ENCODE peak calls at places on chromosome 20, in ten cellular contexts. Z is dorsolateral prefrontal cortex; M is CD4-positive, alpha-beta T cell; A is AG04450; U is OCI-LY7; V is lower lobe of right lung; O is HCT116; D is right cardiac atrium; R is prostate gland; K is stomach. S is an unnamed sample.

GRCh38 chr20:18734525-18735189 is 78.9 kb upstream of the SCP2D1 start:
- DNase-seq in V (no peak), K (no peak), O (no peak), Z (no peak), R (no peak), A (no peak), D (no peak), M (no peak), U (no peak), S (no peak)

GRCh38 chr20:953742-954141 is 37.6 kb upstream of the ANGPT4 start:
- DNase-seq in V (no peak), M (no peak), D (no peak), Z (no peak), R (no peak), A (no peak), U (no peak), O (peak), K (no peak), S (no peak)

GRCh38 chr20:31842471-31843157 is 2.8 kb downstream of the FOXS1 start:
- DNase-seq in R (no peak), M (no peak), U (no peak), O (no peak), Z (no peak), A (no peak), D (peak), V (no peak), K (no peak), S (no peak)

GRCh38 chr20:47117789-47118188 is 223.1 kb downstream of the EYA2 start:
- DNase-seq in O (no peak), Z (no peak), K (peak), U (no peak), D (no peak), A (peak), M (no peak), R (peak), V (no peak), S (no peak)

GRCh38 chr20:45359069-45359405 is 3.9 kb upstream of the SYS1 start:
- DNase-seq in K (peak), V (peak), U (no peak), Z (no peak), O (no peak), A (no peak), D (no peak), R (no peak), M (no peak), S (no peak)

GRCh38 chr20:3156811-3157619 is 2.6 kb downstream of the FASTKD5 start:
- DNase-seq in O (no peak), K (no peak), D (no peak), V (no peak), Z (no peak), R (no peak), A (no peak), U (no peak), M (no peak), S (no peak)

GRCh38 chr20:63186528-63187316 is 29.2 kb downstream of the YTHDF1 start:
- DNase-seq in K (peak), R (no peak), D (no peak), O (peak), V (no peak), M (no peak), U (no peak), A (no peak), Z (no peak), S (peak)

GRCh38 chr20:44113642-44113945 is 73.4 kb downstream of the JPH2 start:
- DNase-seq in A (no peak), Z (no peak), U (no peak), V (no peak), O (no peak), D (no peak), R (no peak), M (no peak), K (no peak), S (no peak)

GRCh38 chr20:59081036-59081435 is 38.5 kb upstream of the PRELID3B start:
- DNase-seq in R (no peak), O (no peak), M (no peak), V (no peak), D (no peak), K (no peak), U (no peak), Z (no peak), A (no peak), S (no peak)

GRCh38 chr20:45752747-45753146 is 30.6 kb downstream of the SPINT4 start:
- DNase-seq in Z (no peak), U (no peak), A (no peak), R (no peak), V (no peak), D (no peak), K (no peak), M (no peak), O (no peak), S (no peak)

GRCh38 chr20:454951-455350 is 7.4 kb downstream of the TBC1D20 start:
- DNase-seq in A (no peak), Z (no peak), O (no peak), U (no peak), V (no peak), M (no peak), K (no peak), R (peak), D (no peak), S (no peak)

GRCh38 chr20:62358171-62358719 is 8.9 kb downstream of the LAMA5 start:
- DNase-seq in V (no peak), R (peak), K (peak), O (no peak), A (no peak), Z (no peak), U (peak), D (peak), M (no peak), S (peak)

GRCh38 chr20:17648782-17649730 is 33.0 kb downstream of the RRBP1 start:
- DNase-seq in A (no peak), U (peak), D (peak), O (no peak), R (no peak), V (peak), K (peak), M (peak), Z (no peak), S (no peak)

GRCh38 chr20:45291526-45291925 is 15.1 kb upstream of the RBPJL start:
- DNase-seq in M (no peak), R (no peak), Z (no peak), A (no peak), U (no peak), K (no peak), O (no peak), D (no peak), V (no peak), S (no peak)

GRCh38 chr20:36845288-36845969 is 30.5 kb upstream of the TLDC2 start:
- DNase-seq in V (no peak), K (no peak), A (no peak), R (no peak), Z (no peak), O (no peak), U (peak), M (no peak), D (peak), S (no peak)

GRCh38 chr20:18496042-18496441 is 983 bp downstream of the RBBP9 start:
- DNase-seq in V (no peak), A (no peak), K (no peak), R (no peak), U (peak), Z (no peak), M (no peak), O (no peak), D (no peak), S (no peak)

GRCh38 chr20:13318871-13319521 is 97.9 kb downstream of the ISM1 start:
- DNase-seq in A (no peak), D (no peak), U (no peak), O (no peak), M (no peak), R (no peak), Z (no peak), K (no peak), V (no peak), S (no peak)

GRCh38 chr20:39800548-39800947 is 838.4 kb downstream of the DHX35 start:
- DNase-seq in K (no peak), D (peak), Z (no peak), A (no peak), V (no peak), O (no peak), R (no peak), M (no peak), U (no peak), S (no peak)

GRCh38 chr20:50192364-50193168 is 1.9 kb downstream of the CEBPB start:
- DNase-seq in A (peak), V (peak), R (peak), Z (peak), U (peak), O (peak), M (peak), K (peak), D (peak), S (peak)

GRCh38 chr20:38706482-38706881 is 17.8 kb upstream of the SLC32A1 start:
- DNase-seq in Z (no peak), U (no peak), V (no peak), R (no peak), O (no peak), D (no peak), K (no peak), M (no peak), A (no peak), S (no peak)

GRCh38 chr20:63009988-63010769 is 3.4 kb upstream of the BHLHE23 start:
- DNase-seq in D (peak), U (no peak), M (peak), K (peak), A (no peak), R (no peak), Z (no peak), O (no peak), V (no peak), S (no peak)

GRCh38 chr20:57693002-57693582 is 16.7 kb downstream of the PMEPA1 start:
- DNase-seq in M (no peak), A (no peak), R (peak), K (peak), U (peak), Z (no peak), D (peak), O (peak), V (peak), S (no peak)

GRCh38 chr20:44069203-44069931 is 117.6 kb downstream of the JPH2 start:
- DNase-seq in D (peak), O (no peak), R (no peak), A (no peak), M (peak), V (no peak), U (no peak), K (peak), Z (no peak), S (no peak)

GRCh38 chr20:63963784-63964301 is 5.9 kb downstream of the ZNF512B start:
- DNase-seq in K (no peak), A (no peak), O (no peak), Z (no peak), U (no peak), V (no peak), R (no peak), D (peak), M (no peak), S (peak)

GRCh38 chr20:4170621-4171537 is 155.5 kb upstream of the RNF24 start:
- DNase-seq in U (no peak), R (peak), A (no peak), O (no peak), V (no peak), M (no peak), Z (no peak), K (peak), D (peak), S (no peak)

GRCh38 chr20:44431502-44432234 is 44.0 kb upstream of the TTPAL start:
- DNase-seq in V (no peak), D (no peak), U (no peak), M (no peak), O (no peak), K (no peak), Z (no peak), R (no peak), A (no peak), S (no peak)

GRCh38 chr20:3146732-3147341 is 12.8 kb downstream of the FASTKD5 start:
- DNase-seq in R (no peak), U (no peak), K (no peak), M (no peak), V (no peak), O (no peak), A (no peak), Z (no peak), D (no peak), S (no peak)

GRCh38 chr20:17108896-17109295 is 117.9 kb upstream of the PCSK2 start:
- DNase-seq in Z (no peak), D (no peak), M (no peak), K (no peak), O (no peak), R (no peak), V (no peak), U (no peak), A (no peak), S (no peak)

GRCh38 chr20:8535403-8536003 is 403.4 kb downstream of the PLCB1 start:
- DNase-seq in M (no peak), O (no peak), K (no peak), A (no peak), R (no peak), U (peak), D (no peak), Z (no peak), V (no peak), S (no peak)

GRCh38 chr20:51378171-51378928 is 164.2 kb downstream of the NFATC2 start:
- DNase-seq in M (no peak), Z (no peak), V (no peak), U (no peak), D (no peak), R (no peak), K (no peak), A (no peak), O (no peak), S (peak)

GRCh38 chr20:41178904-41179432 is 41.6 kb downstream of the PLCG1 start:
- DNase-seq in A (no peak), R (no peak), M (no peak), Z (no peak), D (peak), O (no peak), U (no peak), K (peak), V (peak), S (no peak)

GRCh38 chr20:63226020-63226943 is 9.4 kb upstream of the BIRC7 start:
- DNase-seq in D (peak), Z (no peak), A (no peak), V (no peak), K (no peak), U (no peak), O (no peak), R (no peak), M (no peak), S (no peak)

GRCh38 chr20:9126527-9126926 is 57.6 kb downstream of the PLCB4 start:
- DNase-seq in O (no peak), D (no peak), K (no peak), R (no peak), V (no peak), A (no peak), M (no peak), U (no peak), Z (no peak), S (no peak)

GRCh38 chr20:63085087-63085861 is 78.5 kb upstream of the BHLHE23 start:
- DNase-seq in Z (no peak), M (no peak), D (peak), U (no peak), A (no peak), O (no peak), K (no peak), V (peak), R (no peak), S (peak)

GRCh38 chr20:6632187-6632586 is 135.3 kb upstream of the BMP2 start:
- DNase-seq in V (no peak), R (no peak), A (no peak), D (peak), U (no peak), Z (no peak), M (no peak), K (no peak), O (no peak), S (no peak)

DNA sequence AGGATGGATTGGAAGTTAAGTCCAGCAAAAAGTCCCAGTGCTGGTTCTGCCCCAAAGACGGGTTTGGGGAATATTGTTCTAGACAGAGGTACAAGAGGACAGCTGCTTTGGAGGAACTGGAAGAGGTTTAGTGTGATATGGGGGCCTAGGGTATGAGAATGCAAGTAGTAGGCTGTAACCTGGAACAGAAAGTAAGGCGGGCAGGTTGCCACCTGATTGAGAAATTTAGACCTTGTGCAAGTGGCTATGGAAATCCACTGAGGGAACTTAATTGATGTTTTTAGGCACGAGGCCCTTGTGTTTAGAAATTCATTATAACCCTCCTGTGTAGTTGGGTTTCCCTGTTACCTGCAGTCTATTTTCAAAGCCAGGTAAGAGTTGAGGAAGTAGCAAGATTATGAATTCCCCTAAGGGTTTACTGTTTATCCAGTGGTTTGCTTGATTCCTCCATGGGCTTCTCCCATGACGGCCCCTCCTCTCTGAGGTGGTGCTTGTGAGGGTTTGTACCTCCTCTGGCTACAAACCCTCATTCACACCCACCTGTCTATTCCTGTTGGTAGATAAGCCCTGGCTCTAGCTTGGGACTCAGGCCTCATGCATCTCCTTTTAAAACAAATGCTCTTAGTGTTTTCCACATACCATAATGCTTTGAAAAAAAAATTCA is 42.0 kb upstream of the BCAS1 start:
- DNase-seq in U (no peak), Z (no peak), D (no peak), A (no peak), R (peak), V (peak), O (no peak), K (no peak), M (no peak), S (no peak)
- H3K27ac ChIP-seq in U (no peak), Z (no peak), D (no peak), A (no peak), R (no peak), V (no peak), O (no peak), K (no peak), M (no peak), S (no peak)

GRCh38 chr20:21322921-21323321 is 19.8 kb downstream of the XRN2 start:
- DNase-seq in U (no peak), D (no peak), V (no peak), O (no peak), R (no peak), A (no peak), K (no peak), M (no peak), Z (no peak), S (no peak)
- H3K27ac ChIP-seq in U (no peak), D (no peak), V (no peak), O (no peak), R (no peak), A (no peak), K (no peak), M (no peak), Z (no peak), S (peak)

GRCh38 chr20:20018366-20018765 is 1.2 kb downstream of the NAA20 start:
- DNase-seq in R (no peak), M (no peak), U (no peak), V (no peak), Z (no peak), O (no peak), A (no peak), K (no peak), D (no peak), S (no peak)
- H3K27ac ChIP-seq in R (no peak), M (no peak), U (no peak), V (no peak), Z (no peak), O (peak), A (no peak), K (no peak), D (no peak), S (no peak)

DNA sequence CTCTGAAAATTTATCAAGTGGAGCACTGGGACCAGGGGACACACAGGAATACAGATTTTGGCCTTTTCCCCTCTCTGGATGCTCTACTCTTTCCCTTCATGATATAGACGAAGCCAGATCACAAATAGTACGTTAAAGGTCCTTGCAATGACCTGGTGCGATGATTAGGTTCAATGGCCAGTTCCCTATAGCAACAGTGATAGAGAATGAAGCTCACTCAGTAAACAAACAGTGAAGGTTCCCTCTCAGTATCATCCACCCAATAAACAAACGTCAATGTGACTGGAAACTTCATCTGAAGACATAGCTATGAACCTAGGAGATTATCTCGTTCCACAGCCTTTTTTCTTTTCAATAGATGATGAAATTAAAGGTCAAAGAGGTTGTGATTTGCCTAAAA is 596.2 kb downstream of the KIF16B start:
- DNase-seq in R (no peak), D (no peak), U (no peak), Z (no peak), M (no peak), K (no peak), O (no peak), A (no peak), V (no peak), S (no peak)
- H3K27ac ChIP-seq in R (no peak), D (no peak), U (no peak), Z (no peak), M (no peak), K (no peak), O (no peak), A (no peak), V (no peak), S (no peak)

GRCh38 chr20:48761914-48762313 is 65.9 kb downstream of the PREX1 start:
- DNase-seq in Z (no peak), O (no peak), R (no peak), U (no peak), A (no peak), M (no peak), K (no peak), V (no peak), D (no peak), S (no peak)
- H3K27ac ChIP-seq in Z (peak), O (no peak), R (no peak), U (peak), A (no peak), M (peak), K (peak), V (peak), D (peak), S (peak)

DNA sequence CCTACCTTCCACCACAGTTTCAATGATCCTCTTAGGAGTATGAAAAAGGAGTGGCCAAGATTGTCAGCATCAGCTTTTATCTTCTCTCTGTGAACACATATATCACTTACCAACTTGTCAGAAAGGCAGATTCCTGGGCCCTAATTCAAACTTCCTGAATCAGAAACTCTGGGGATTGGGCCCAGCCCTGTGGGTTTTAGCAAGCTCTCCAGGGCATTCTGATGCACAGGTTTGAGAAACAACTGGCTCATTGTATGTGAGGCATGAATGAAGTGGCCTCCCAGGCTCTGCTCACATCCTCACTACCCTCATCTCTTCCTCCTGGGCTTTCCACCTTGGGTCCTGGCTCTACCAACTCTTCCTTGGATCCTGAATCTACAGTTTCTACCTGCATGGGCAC is 13.2 kb upstream of the THBD start:
- DNase-seq in D (no peak), U (no peak), Z (no peak), O (no peak), A (no peak), R (no peak), M (no peak), V (no peak), K (no peak), S (no peak)
- H3K27ac ChIP-seq in D (peak), U (no peak), Z (no peak), O (no peak), A (no peak), R (no peak), M (no peak), V (no peak), K (peak), S (no peak)

S was measured in left lung.